ENCODE peak calls at places on chromosomes 7 and 10, in ten cellular contexts. One of them, this sample, is unnamed.
A peak's percentile ranks its signal among the peaks of the same experiment; 100 is the strongest.

GRCh38 chr7:50475340-50475739 is 25.2 kb upstream of the FIGNL1 start:
- DNase-seq in kidney tubule cell: no peak
- DNase-seq in glomerular endothelial cell: no peak
- DNase-seq in HEK293T: no peak
- DNase-seq in H7: peak; percentile 41
- DNase-seq in HT1080: no peak
- DNase-seq in dorsolateral prefrontal cortex: no peak
- DNase-seq in stimulated activated CD4-positive, alpha-beta T cell treated with anti-CD3 and anti-CD28 coated beads, Interleukin-1b, Interleukin-23, amount 100 ng/mL, for 48 hours: no peak
- DNase-seq in AG04450: no peak
- DNase-seq in head of caudate nucleus: no peak
- DNase-seq in this sample: no peak

GRCh38 chr7:29177963-29178612 is 16.5 kb upstream of the CHN2 start:
- DNase-seq in dorsolateral prefrontal cortex: no peak
- DNase-seq in HEK293T: no peak
- DNase-seq in stimulated activated CD4-positive, alpha-beta T cell treated with anti-CD3 and anti-CD28 coated beads, Interleukin-1b, Interleukin-23, amount 100 ng/mL, for 48 hours: peak; percentile 19
- DNase-seq in AG04450: no peak
- DNase-seq in HT1080: peak; percentile 79
- DNase-seq in head of caudate nucleus: peak; percentile 55
- DNase-seq in kidney tubule cell: no peak
- DNase-seq in H7: no peak
- DNase-seq in glomerular endothelial cell: peak; percentile 72
- DNase-seq in this sample: peak; percentile 40

GRCh38 chr7:32892521-32893224 is 1.1 kb upstream of the KBTBD2 start:
- DNase-seq in H7: no peak
- DNase-seq in head of caudate nucleus: peak; percentile 44
- DNase-seq in HT1080: peak; percentile 72
- DNase-seq in AG04450: no peak
- DNase-seq in glomerular endothelial cell: no peak
- DNase-seq in dorsolateral prefrontal cortex: no peak
- DNase-seq in HEK293T: peak; percentile 25
- DNase-seq in kidney tubule cell: peak; percentile 53
- DNase-seq in stimulated activated CD4-positive, alpha-beta T cell treated with anti-CD3 and anti-CD28 coated beads, Interleukin-1b, Interleukin-23, amount 100 ng/mL, for 48 hours: peak; percentile 48
- DNase-seq in this sample: peak; percentile 84

GRCh38 chr7:106602062-106602461 is 58.9 kb downstream of the CCDC71L start:
- DNase-seq in glomerular endothelial cell: no peak
- DNase-seq in HT1080: no peak
- DNase-seq in stimulated activated CD4-positive, alpha-beta T cell treated with anti-CD3 and anti-CD28 coated beads, Interleukin-1b, Interleukin-23, amount 100 ng/mL, for 48 hours: no peak
- DNase-seq in HEK293T: no peak
- DNase-seq in dorsolateral prefrontal cortex: no peak
- DNase-seq in head of caudate nucleus: no peak
- DNase-seq in AG04450: no peak
- DNase-seq in kidney tubule cell: no peak
- DNase-seq in H7: no peak
- DNase-seq in this sample: no peak

GRCh38 chr10:35445150-35445884 is 109.0 kb downstream of the CCNY start:
- DNase-seq in HEK293T: no peak
- DNase-seq in H7: no peak
- DNase-seq in dorsolateral prefrontal cortex: no peak
- DNase-seq in kidney tubule cell: no peak
- DNase-seq in stimulated activated CD4-positive, alpha-beta T cell treated with anti-CD3 and anti-CD28 coated beads, Interleukin-1b, Interleukin-23, amount 100 ng/mL, for 48 hours: no peak
- DNase-seq in head of caudate nucleus: no peak
- DNase-seq in HT1080: no peak
- DNase-seq in glomerular endothelial cell: no peak
- DNase-seq in AG04450: no peak
- DNase-seq in this sample: no peak

GRCh38 chr10:9596368-9596920 is 1421.2 kb upstream of the CELF2 start:
- DNase-seq in dorsolateral prefrontal cortex: no peak
- DNase-seq in HEK293T: no peak
- DNase-seq in stimulated activated CD4-positive, alpha-beta T cell treated with anti-CD3 and anti-CD28 coated beads, Interleukin-1b, Interleukin-23, amount 100 ng/mL, for 48 hours: no peak
- DNase-seq in H7: no peak
- DNase-seq in AG04450: no peak
- DNase-seq in kidney tubule cell: peak; percentile 75
- DNase-seq in HT1080: peak; percentile 93
- DNase-seq in head of caudate nucleus: no peak
- DNase-seq in glomerular endothelial cell: no peak
- DNase-seq in this sample: peak; percentile 93

GRCh38 chr7:152504367-152504766 is 68.6 kb upstream of the KMT2C start:
- DNase-seq in H7: no peak
- DNase-seq in head of caudate nucleus: no peak
- DNase-seq in HT1080: no peak
- DNase-seq in HEK293T: no peak
- DNase-seq in stimulated activated CD4-positive, alpha-beta T cell treated with anti-CD3 and anti-CD28 coated beads, Interleukin-1b, Interleukin-23, amount 100 ng/mL, for 48 hours: no peak
- DNase-seq in glomerular endothelial cell: no peak
- DNase-seq in dorsolateral prefrontal cortex: no peak
- DNase-seq in kidney tubule cell: no peak
- DNase-seq in AG04450: no peak
- DNase-seq in this sample: no peak

GRCh38 chr7:116522247-116522646 is 2.6 kb upstream of the CAV1 start:
- DNase-seq in kidney tubule cell: peak; percentile 96
- DNase-seq in HEK293T: no peak
- DNase-seq in stimulated activated CD4-positive, alpha-beta T cell treated with anti-CD3 and anti-CD28 coated beads, Interleukin-1b, Interleukin-23, amount 100 ng/mL, for 48 hours: no peak
- DNase-seq in dorsolateral prefrontal cortex: no peak
- DNase-seq in H7: peak; percentile 38
- DNase-seq in HT1080: peak; percentile 92
- DNase-seq in glomerular endothelial cell: peak; percentile 93
- DNase-seq in head of caudate nucleus: no peak
- DNase-seq in AG04450: no peak
- DNase-seq in this sample: peak; percentile 96

GRCh38 chr10:26857991-26858706 is 2.6 kb downstream of the ABI1 start:
- DNase-seq in glomerular endothelial cell: no peak
- DNase-seq in H7: peak; percentile 13
- DNase-seq in HEK293T: no peak
- DNase-seq in stimulated activated CD4-positive, alpha-beta T cell treated with anti-CD3 and anti-CD28 coated beads, Interleukin-1b, Interleukin-23, amount 100 ng/mL, for 48 hours: no peak
- DNase-seq in HT1080: no peak
- DNase-seq in kidney tubule cell: peak; percentile 65
- DNase-seq in AG04450: no peak
- DNase-seq in head of caudate nucleus: no peak
- DNase-seq in dorsolateral prefrontal cortex: no peak
- DNase-seq in this sample: peak; percentile 54

GRCh38 chr10:69757206-69757552 is 44.5 kb upstream of the COL13A1 start:
- DNase-seq in AG04450: no peak
- DNase-seq in kidney tubule cell: no peak
- DNase-seq in HT1080: no peak
- DNase-seq in HEK293T: no peak
- DNase-seq in dorsolateral prefrontal cortex: no peak
- DNase-seq in glomerular endothelial cell: no peak
- DNase-seq in H7: no peak
- DNase-seq in stimulated activated CD4-positive, alpha-beta T cell treated with anti-CD3 and anti-CD28 coated beads, Interleukin-1b, Interleukin-23, amount 100 ng/mL, for 48 hours: no peak
- DNase-seq in head of caudate nucleus: no peak
- DNase-seq in this sample: no peak

GRCh38 chr7:57404343-57404966 is 45.5 kb upstream of the ZNF716 start:
- DNase-seq in head of caudate nucleus: peak; percentile 67
- DNase-seq in H7: no peak
- DNase-seq in HEK293T: no peak
- DNase-seq in stimulated activated CD4-positive, alpha-beta T cell treated with anti-CD3 and anti-CD28 coated beads, Interleukin-1b, Interleukin-23, amount 100 ng/mL, for 48 hours: no peak
- DNase-seq in kidney tubule cell: no peak
- DNase-seq in HT1080: no peak
- DNase-seq in glomerular endothelial cell: no peak
- DNase-seq in dorsolateral prefrontal cortex: peak; percentile 60
- DNase-seq in AG04450: no peak
- DNase-seq in this sample: no peak

GRCh38 chr7:1460757-1461639 is 1.7 kb upstream of the MICALL2 start:
- DNase-seq in glomerular endothelial cell: no peak
- DNase-seq in HT1080: peak; percentile 20
- DNase-seq in AG04450: no peak
- DNase-seq in H7: peak; percentile 93
- DNase-seq in head of caudate nucleus: peak; percentile 26
- DNase-seq in dorsolateral prefrontal cortex: no peak
- DNase-seq in stimulated activated CD4-positive, alpha-beta T cell treated with anti-CD3 and anti-CD28 coated beads, Interleukin-1b, Interleukin-23, amount 100 ng/mL, for 48 hours: no peak
- DNase-seq in kidney tubule cell: peak; percentile 43
- DNase-seq in HEK293T: no peak
- DNase-seq in this sample: no peak

GRCh38 chr7:96034940-96035727 is 262.8 kb downstream of the DYNC1I1 start:
- DNase-seq in head of caudate nucleus: no peak
- DNase-seq in H7: no peak
- DNase-seq in HEK293T: no peak
- DNase-seq in AG04450: no peak
- DNase-seq in HT1080: no peak
- DNase-seq in stimulated activated CD4-positive, alpha-beta T cell treated with anti-CD3 and anti-CD28 coated beads, Interleukin-1b, Interleukin-23, amount 100 ng/mL, for 48 hours: no peak
- DNase-seq in dorsolateral prefrontal cortex: no peak
- DNase-seq in kidney tubule cell: no peak
- DNase-seq in glomerular endothelial cell: no peak
- DNase-seq in this sample: no peak

GRCh38 chr7:108367946-108368345 is 88.3 kb downstream of the NRCAM start:
- DNase-seq in stimulated activated CD4-positive, alpha-beta T cell treated with anti-CD3 and anti-CD28 coated beads, Interleukin-1b, Interleukin-23, amount 100 ng/mL, for 48 hours: no peak
- DNase-seq in kidney tubule cell: no peak
- DNase-seq in HT1080: no peak
- DNase-seq in glomerular endothelial cell: no peak
- DNase-seq in AG04450: no peak
- DNase-seq in HEK293T: no peak
- DNase-seq in head of caudate nucleus: no peak
- DNase-seq in H7: no peak
- DNase-seq in dorsolateral prefrontal cortex: no peak
- DNase-seq in this sample: no peak

GRCh38 chr7:98881561-98882315 is 3.4 kb downstream of the TRRAP start:
- DNase-seq in glomerular endothelial cell: no peak
- DNase-seq in AG04450: no peak
- DNase-seq in kidney tubule cell: no peak
- DNase-seq in HEK293T: no peak
- DNase-seq in dorsolateral prefrontal cortex: no peak
- DNase-seq in stimulated activated CD4-positive, alpha-beta T cell treated with anti-CD3 and anti-CD28 coated beads, Interleukin-1b, Interleukin-23, amount 100 ng/mL, for 48 hours: peak; percentile 25
- DNase-seq in HT1080: no peak
- DNase-seq in head of caudate nucleus: no peak
- DNase-seq in H7: no peak
- DNase-seq in this sample: peak; percentile 68

GRCh38 chr10:14563359-14563758 is 211.3 kb downstream of the FAM107B start:
- DNase-seq in AG04450: no peak
- DNase-seq in kidney tubule cell: no peak
- DNase-seq in dorsolateral prefrontal cortex: no peak
- DNase-seq in glomerular endothelial cell: no peak
- DNase-seq in head of caudate nucleus: no peak
- DNase-seq in stimulated activated CD4-positive, alpha-beta T cell treated with anti-CD3 and anti-CD28 coated beads, Interleukin-1b, Interleukin-23, amount 100 ng/mL, for 48 hours: no peak
- DNase-seq in HT1080: no peak
- DNase-seq in H7: no peak
- DNase-seq in HEK293T: no peak
- DNase-seq in this sample: no peak

GRCh38 chr7:114481995-114482394 is 67.4 kb downstream of the FOXP2 start:
- DNase-seq in glomerular endothelial cell: peak; percentile 10
- DNase-seq in head of caudate nucleus: no peak
- DNase-seq in kidney tubule cell: peak; percentile 7
- DNase-seq in HT1080: no peak
- DNase-seq in dorsolateral prefrontal cortex: no peak
- DNase-seq in AG04450: peak; percentile 16
- DNase-seq in HEK293T: no peak
- DNase-seq in stimulated activated CD4-positive, alpha-beta T cell treated with anti-CD3 and anti-CD28 coated beads, Interleukin-1b, Interleukin-23, amount 100 ng/mL, for 48 hours: no peak
- DNase-seq in H7: no peak
- DNase-seq in this sample: peak; percentile 91

GRCh38 chr10:73991846-73992245 is 6.1 kb upstream of the VCL start:
- DNase-seq in head of caudate nucleus: no peak
- DNase-seq in stimulated activated CD4-positive, alpha-beta T cell treated with anti-CD3 and anti-CD28 coated beads, Interleukin-1b, Interleukin-23, amount 100 ng/mL, for 48 hours: peak; percentile 59
- DNase-seq in AG04450: no peak
- DNase-seq in glomerular endothelial cell: no peak
- DNase-seq in HEK293T: no peak
- DNase-seq in dorsolateral prefrontal cortex: no peak
- DNase-seq in kidney tubule cell: no peak
- DNase-seq in H7: no peak
- DNase-seq in HT1080: no peak
- DNase-seq in this sample: no peak

GRCh38 chr10:67086324-67087139 is 160.7 kb downstream of the LRRTM3 start:
- DNase-seq in stimulated activated CD4-positive, alpha-beta T cell treated with anti-CD3 and anti-CD28 coated beads, Interleukin-1b, Interleukin-23, amount 100 ng/mL, for 48 hours: no peak
- DNase-seq in dorsolateral prefrontal cortex: no peak
- DNase-seq in head of caudate nucleus: no peak
- DNase-seq in glomerular endothelial cell: no peak
- DNase-seq in kidney tubule cell: no peak
- DNase-seq in HEK293T: no peak
- DNase-seq in AG04450: no peak
- DNase-seq in H7: no peak
- DNase-seq in HT1080: no peak
- DNase-seq in this sample: no peak

GRCh38 chr10:89158446-89158845 is 48.7 kb downstream of the CH25H start:
- DNase-seq in kidney tubule cell: peak; percentile 15
- DNase-seq in glomerular endothelial cell: no peak
- DNase-seq in head of caudate nucleus: no peak
- DNase-seq in HT1080: no peak
- DNase-seq in dorsolateral prefrontal cortex: no peak
- DNase-seq in HEK293T: no peak
- DNase-seq in stimulated activated CD4-positive, alpha-beta T cell treated with anti-CD3 and anti-CD28 coated beads, Interleukin-1b, Interleukin-23, amount 100 ng/mL, for 48 hours: no peak
- DNase-seq in AG04450: no peak
- DNase-seq in H7: no peak
- DNase-seq in this sample: peak; percentile 20

GRCh38 chr7:149126662-149127321 is 668 bp upstream of the ZNF425 start:
- DNase-seq in HT1080: peak; percentile 54
- DNase-seq in head of caudate nucleus: peak; percentile 53
- DNase-seq in kidney tubule cell: peak; percentile 62
- DNase-seq in H7: no peak
- DNase-seq in dorsolateral prefrontal cortex: peak; percentile 42
- DNase-seq in HEK293T: peak; percentile 70
- DNase-seq in glomerular endothelial cell: no peak
- DNase-seq in stimulated activated CD4-positive, alpha-beta T cell treated with anti-CD3 and anti-CD28 coated beads, Interleukin-1b, Interleukin-23, amount 100 ng/mL, for 48 hours: peak; percentile 75
- DNase-seq in AG04450: no peak
- DNase-seq in this sample: no peak

GRCh38 chr10:133179651-133180050 is 19.6 kb downstream of the KNDC1 start:
- DNase-seq in glomerular endothelial cell: no peak
- DNase-seq in HEK293T: no peak
- DNase-seq in H7: no peak
- DNase-seq in dorsolateral prefrontal cortex: no peak
- DNase-seq in HT1080: no peak
- DNase-seq in stimulated activated CD4-positive, alpha-beta T cell treated with anti-CD3 and anti-CD28 coated beads, Interleukin-1b, Interleukin-23, amount 100 ng/mL, for 48 hours: no peak
- DNase-seq in AG04450: no peak
- DNase-seq in kidney tubule cell: no peak
- DNase-seq in head of caudate nucleus: no peak
- DNase-seq in this sample: no peak

GRCh38 chr7:44534087-44534486 is 7.0 kb downstream of the NPC1L1 start:
- DNase-seq in dorsolateral prefrontal cortex: no peak
- DNase-seq in AG04450: peak; percentile 42
- DNase-seq in HT1080: no peak
- DNase-seq in head of caudate nucleus: no peak
- DNase-seq in glomerular endothelial cell: no peak
- DNase-seq in HEK293T: no peak
- DNase-seq in kidney tubule cell: no peak
- DNase-seq in H7: no peak
- DNase-seq in stimulated activated CD4-positive, alpha-beta T cell treated with anti-CD3 and anti-CD28 coated beads, Interleukin-1b, Interleukin-23, amount 100 ng/mL, for 48 hours: no peak
- DNase-seq in this sample: no peak

This sample was measured in bronchial epithelial cell.